ENCODE peak calls at places on chromosomes 6 and 20, in four cellular contexts. G is keratinocyte; T is CD8-positive, alpha-beta T cell; Y is neural progenitor cell. J is an unnamed sample.

GRCh38 chr20:19761853-19762252 is 3.8 kb downstream of the RIN2 start:
- DNase-seq in G (no peak), T (no peak), Y (no peak), J (no peak)

GRCh38 chr6:168676552-168677317 is 235.8 kb downstream of the SMOC2 start:
- DNase-seq in G (no peak), T (no peak), Y (no peak), J (no peak)

GRCh38 chr20:3165473-3166337 is 6.0 kb upstream of the FASTKD5 start:
- DNase-seq in G (no peak), T (no peak), Y (no peak), J (peak; percentile 52)

GRCh38 chr6:138404666-138405337 is 779 bp downstream of the HEBP2 start:
- DNase-seq in G (no peak), T (peak; percentile 7), Y (no peak), J (no peak)

GRCh38 chr6:14727494-14728395 is 518.1 kb upstream of the JARID2 start:
- DNase-seq in G (no peak), T (no peak), Y (no peak), J (no peak)

GRCh38 chr6:74280130-74280692 is 584.2 kb downstream of the CD109 start:
- DNase-seq in G (no peak), T (no peak), Y (no peak), J (peak; percentile 25)

GRCh38 chr20:53100476-53100911 is 128.3 kb downstream of the TSHZ2 start:
- DNase-seq in G (no peak), T (no peak), Y (peak; percentile 59), J (peak; percentile 49)

GRCh38 chr6:126905917-126906316 is 212.6 kb upstream of the RSPO3 start:
- DNase-seq in G (no peak), T (no peak), Y (no peak), J (peak; percentile 68)

GRCh38 chr6:2245954-2246863 is 804 bp upstream of the GMDS start:
- DNase-seq in G (peak; percentile 54), T (no peak), Y (peak; percentile 63), J (peak; percentile 67)

GRCh38 chr6:6057442-6058053 is 50.8 kb upstream of the NRN1 start:
- DNase-seq in G (peak; percentile 5), T (no peak), Y (peak; percentile 57), J (peak; percentile 67)

GRCh38 chr20:25274481-25274880 is 26.6 kb downstream of the PYGB start:
- DNase-seq in G (no peak), T (no peak), Y (no peak), J (no peak)

GRCh38 chr6:12956991-12957320 is 240.4 kb downstream of the PHACTR1 start:
- DNase-seq in G (no peak), T (no peak), Y (peak; percentile 8), J (no peak)

GRCh38 chr20:51500936-51501335 is 41.6 kb downstream of the NFATC2 start:
- DNase-seq in G (no peak), T (no peak), Y (no peak), J (no peak)

GRCh38 chr6:56570434-56571359 is 72.0 kb downstream of the DST start:
- DNase-seq in G (no peak), T (no peak), Y (no peak), J (peak; percentile 45)

GRCh38 chr6:125868252-125868651 is 77.5 kb downstream of the NCOA7 start:
- DNase-seq in G (peak; percentile 52), T (no peak), Y (no peak), J (peak; percentile 70)

GRCh38 chr6:134768936-134769335 is 181.0 kb downstream of the ALDH8A1 start:
- DNase-seq in G (no peak), T (no peak), Y (no peak), J (no peak)

GRCh38 chr20:47606414-47607207 is 104.9 kb downstream of the NCOA3 start:
- DNase-seq in G (no peak), T (no peak), Y (no peak), J (no peak)

GRCh38 chr20:50012282-50013263 is 29.8 kb downstream of the SNAI1 start:
- DNase-seq in G (no peak), T (no peak), Y (no peak), J (no peak)

GRCh38 chr6:17493286-17493685 is 99.9 kb downstream of the CAP2 start:
- DNase-seq in G (no peak), T (no peak), Y (no peak), J (peak; percentile 65)

GRCh38 chr20:19449051-19449450 is 236.6 kb downstream of the SLC24A3 start:
- DNase-seq in G (no peak), T (no peak), Y (no peak), J (no peak)

GRCh38 chr6:34055223-34055933 is 90.5 kb downstream of the GRM4 start:
- DNase-seq in G (peak; percentile 41), T (peak; percentile 54), Y (peak; percentile 84), J (peak; percentile 59)

GRCh38 chr6:31720196-31720770 is 1.3 kb downstream of the LY6G6C start:
- DNase-seq in G (no peak), T (no peak), Y (no peak), J (no peak)

GRCh38 chr6:169165561-169166300 is 87.9 kb downstream of the THBS2 start:
- DNase-seq in G (no peak), T (no peak), Y (no peak), J (peak; percentile 67)

GRCh38 chr6:75317503-75318206 is 33.1 kb upstream of the TMEM30A start:
- DNase-seq in G (no peak), T (no peak), Y (no peak), J (peak; percentile 49)

GRCh38 chr6:26041946-26042345 is 45.3 kb upstream of the HFE start:
- DNase-seq in G (no peak), T (no peak), Y (no peak), J (no peak)

GRCh38 chr6:113970808-113971676 is at the start of gene HDAC2:
- DNase-seq in G (no peak), T (peak; percentile 77), Y (peak; percentile 86), J (peak; percentile 77)

GRCh38 chr6:5422321-5422915 is 161.1 kb downstream of the FARS2 start:
- DNase-seq in G (no peak), T (no peak), Y (peak; percentile 60), J (peak; percentile 56)

GRCh38 chr6:74320076-74320475 is 624.1 kb downstream of the CD109 start:
- DNase-seq in G (no peak), T (no peak), Y (peak; percentile 8), J (no peak)

GRCh38 chr20:5686381-5687105 is 63.7 kb upstream of the SHLD1 start:
- DNase-seq in G (no peak), T (no peak), Y (no peak), J (no peak)

GRCh38 chr6:149852180-149852579 is 12.0 kb downstream of the LRP11 start:
- DNase-seq in G (no peak), T (no peak), Y (no peak), J (no peak)

GRCh38 chr20:37223053-37223452 is 38.6 kb downstream of the GHRH start:
- DNase-seq in G (no peak), T (no peak), Y (no peak), J (peak; percentile 95)

GRCh38 chr6:149224399-149224798 is 93.1 kb upstream of the TAB2 start:
- DNase-seq in G (no peak), T (no peak), Y (no peak), J (no peak)

GRCh38 chr6:142932788-142933362 is 12.1 kb downstream of the HIVEP2 start:
- DNase-seq in G (no peak), T (no peak), Y (no peak), J (no peak)

GRCh38 chr6:106225581-106225980 is 100.0 kb downstream of the ATG5 start:
- DNase-seq in G (no peak), T (no peak), Y (no peak), J (no peak)

GRCh38 chr20:32205502-32206382 is 1.8 kb downstream of the PLAGL2 start:
- DNase-seq in G (no peak), T (no peak), Y (peak; percentile 59), J (peak; percentile 24)